ENCODE peak calls at places on chromosome X, in seven cellular contexts. B, J, D, L, H, A and V are unnamed samples.

GRCh38 chrX:154010330-154011087 is 9.2 kb downstream of the IRAK1 start:
- DNase-seq in B (no peak), J (no peak), D (no peak), L (no peak), H (no peak), A (no peak), V (peak)

GRCh38 chrX:109635151-109635550 is 10.2 kb upstream of the KCNE5 start:
- DNase-seq in B (peak), J (no peak), D (no peak), L (peak), H (no peak), A (no peak), V (peak)

GRCh38 chrX:11753668-11754067 is 4.4 kb upstream of the MSL3 start:
- DNase-seq in B (no peak), J (no peak), D (no peak), L (no peak), H (no peak), A (no peak), V (no peak)

GRCh38 chrX:6026484-6026883 is 202.2 kb downstream of the NLGN4X start:
- DNase-seq in B (no peak), J (no peak), D (no peak), L (no peak), H (no peak), A (no peak), V (no peak)

GRCh38 chrX:65136424-65136823 is 160.2 kb upstream of the ZC4H2 start:
- DNase-seq in B (peak), J (no peak), D (no peak), L (no peak), H (no peak), A (no peak), V (no peak)

GRCh38 chrX:23887448-23887847 is 20.3 kb downstream of the APOO start:
- DNase-seq in B (no peak), J (no peak), D (no peak), L (no peak), H (no peak), A (no peak), V (no peak)

GRCh38 chrX:49203536-49203935 is 3.5 kb upstream of the SYP start:
- DNase-seq in B (no peak), J (no peak), D (no peak), L (no peak), H (no peak), A (no peak), V (no peak)

GRCh38 chrX:39755152-39756032 is 342.4 kb downstream of the BCOR start:
- DNase-seq in B (peak), J (peak), D (peak), L (peak), H (peak), A (peak), V (no peak)

GRCh38 chrX:64377753-64378152 is 17.5 kb downstream of the MTMR8 start:
- DNase-seq in B (no peak), J (no peak), D (no peak), L (no peak), H (no peak), A (no peak), V (peak)

GRCh38 chrX:52261125-52261462 is 76.4 kb downstream of the MAGED4 start:
- DNase-seq in B (no peak), J (no peak), D (no peak), L (no peak), H (no peak), A (no peak), V (no peak)

GRCh38 chrX:119292445-119292844 is 56.4 kb downstream of the PGRMC1 start:
- DNase-seq in B (peak), J (no peak), D (no peak), L (no peak), H (no peak), A (no peak), V (peak)

GRCh38 chrX:125090046-125090445 is 229.6 kb upstream of the TEX13C start:
- DNase-seq in B (no peak), J (no peak), D (no peak), L (no peak), H (no peak), A (no peak), V (no peak)

GRCh38 chrX:138484451-138484850 is 227.1 kb downstream of the FGF13 start:
- DNase-seq in B (no peak), J (no peak), D (no peak), L (no peak), H (no peak), A (no peak), V (no peak)

GRCh38 chrX:138481649-138482048 is 229.9 kb downstream of the FGF13 start:
- DNase-seq in B (no peak), J (no peak), D (no peak), L (no peak), H (no peak), A (no peak), V (no peak)

GRCh38 chrX:138487866-138488265 is 223.7 kb downstream of the FGF13 start:
- DNase-seq in B (peak), J (no peak), D (no peak), L (no peak), H (peak), A (no peak), V (no peak)

GRCh38 chrX:138485224-138485623 is 226.3 kb downstream of the FGF13 start:
- DNase-seq in B (no peak), J (no peak), D (no peak), L (no peak), H (no peak), A (no peak), V (no peak)

DNA sequence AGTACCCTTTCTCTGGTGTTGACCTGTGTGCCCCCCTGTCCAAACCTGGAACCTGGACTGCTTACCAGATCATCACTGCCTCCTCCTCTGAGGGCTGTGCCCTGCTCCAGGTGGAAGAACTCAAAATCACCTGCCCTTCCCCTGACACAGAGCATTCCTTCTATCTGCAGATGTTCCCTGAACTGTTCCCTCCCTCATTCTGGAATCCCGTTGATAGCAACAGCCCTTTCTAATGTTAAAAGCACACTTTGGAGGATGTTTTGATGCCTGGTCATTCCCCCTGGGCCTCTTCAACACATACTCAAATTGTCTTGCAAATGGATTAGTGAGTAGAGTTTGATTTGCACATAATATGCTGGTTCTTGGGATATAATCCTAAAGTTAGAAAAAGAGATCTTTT is 225.8 kb downstream of the FGF13 start:
- DNase-seq in B (peak), J (no peak), D (no peak), L (no peak), H (no peak), A (no peak), V (no peak)
- H3K4me3 ChIP-seq in B (no peak), J (no peak), D (no peak), L (no peak), H (no peak), A (no peak), V (no peak)

GRCh38 chrX:69258893-69259292 is 93.6 kb upstream of the PJA1 start:
- DNase-seq in B (no peak), J (no peak), D (no peak), L (no peak), H (peak), A (peak), V (no peak)

GRCh38 chrX:69257504-69258127 is 92.4 kb upstream of the PJA1 start:
- DNase-seq in B (no peak), J (no peak), D (no peak), L (no peak), H (peak), A (peak), V (no peak)

DNA sequence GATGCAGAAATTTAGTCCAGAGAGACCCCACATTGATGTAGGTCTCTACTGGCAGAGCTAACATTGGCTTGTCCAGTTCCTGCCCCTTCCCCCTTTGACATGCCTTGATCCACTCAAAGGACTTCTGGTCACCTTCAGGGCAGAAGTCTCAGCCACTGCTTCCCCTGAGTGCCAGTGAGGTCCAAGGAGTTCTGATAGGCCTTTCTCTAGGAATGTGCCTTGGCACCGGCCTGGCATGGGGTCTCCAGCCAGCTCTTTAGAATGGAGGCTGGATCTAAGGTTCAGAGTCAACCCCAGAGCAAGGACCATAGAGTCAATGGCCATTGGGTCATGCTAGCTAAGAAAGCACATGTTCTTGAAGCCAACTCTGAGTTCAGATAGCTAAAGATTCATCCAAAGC is 88.6 kb upstream of the PJA1 start:
- DNase-seq in B (no peak), J (no peak), D (no peak), L (no peak), H (no peak), A (no peak), V (no peak)
- H3K4me3 ChIP-seq in B (no peak), J (no peak), D (no peak), L (no peak), H (no peak), A (no peak), V (no peak)

DNA sequence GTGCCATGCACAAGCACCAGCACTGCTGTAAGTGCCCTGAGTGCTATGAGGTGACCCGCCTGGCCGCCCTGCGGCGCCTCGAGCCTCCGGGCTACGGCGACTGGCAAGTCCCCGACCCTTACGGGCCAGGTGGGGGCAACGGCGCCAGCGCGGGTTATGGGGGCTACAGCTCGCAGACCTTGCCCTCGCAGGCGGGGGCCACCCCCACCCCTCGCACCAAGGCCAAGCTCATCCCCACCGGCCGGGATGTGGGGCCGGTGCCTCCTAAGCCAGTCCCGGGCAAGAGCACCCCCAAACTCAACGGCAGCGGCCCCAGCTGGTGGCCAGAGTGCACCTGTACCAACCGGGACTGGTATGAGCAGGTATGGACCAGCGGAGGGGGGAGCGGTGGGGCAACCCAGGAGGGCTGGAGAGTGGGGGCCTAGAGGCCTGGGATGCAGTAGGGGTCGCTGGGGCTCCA is 592 bp downstream of the DLG3 start:
- DNase-seq in B (no peak), J (no peak), D (no peak), L (no peak), H (no peak), A (no peak), V (no peak)
- H3K4me3 ChIP-seq in B (no peak), J (peak), D (no peak), L (no peak), H (peak), A (peak), V (no peak)

GRCh38 chrX:38561951-38562719 is 793 bp downstream of the TSPAN7 start:
- DNase-seq in B (peak), J (no peak), D (no peak), L (no peak), H (peak), A (peak), V (no peak)
- H3K4me3 ChIP-seq in B (peak), J (no peak), D (no peak), L (peak), H (peak), A (peak), V (no peak)

GRCh38 chrX:2781698-2782097 is 29.9 kb downstream of the XG start:
- DNase-seq in B (no peak), J (no peak), D (no peak), L (no peak), H (no peak), A (no peak), V (no peak)
- H3K4me3 ChIP-seq in B (no peak), J (no peak), D (no peak), L (no peak), H (no peak), A (no peak), V (no peak)

DNA sequence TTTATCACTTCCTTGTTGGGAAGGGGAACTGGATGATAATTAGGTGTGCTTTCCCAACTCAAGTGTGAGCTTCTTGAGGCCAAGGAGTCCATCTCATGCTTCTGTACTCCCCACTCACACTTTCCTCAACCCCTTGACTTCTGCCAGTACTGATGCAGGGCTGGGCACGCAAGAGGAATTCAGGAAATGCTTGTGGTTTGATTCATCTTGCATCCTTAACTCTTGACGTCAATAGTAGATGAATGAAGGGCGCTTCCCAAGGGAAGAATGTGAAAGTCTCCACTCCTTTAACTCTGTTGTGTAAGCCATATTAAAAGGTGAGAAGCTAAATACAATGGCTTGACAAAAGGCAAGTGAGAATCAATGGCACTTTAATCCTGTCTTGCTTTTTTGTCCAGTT is 101.8 kb downstream of the AGTR2 start:
- DNase-seq in B (peak), J (peak), D (peak), L (peak), H (no peak), A (no peak), V (no peak)
- H3K4me3 ChIP-seq in B (no peak), J (no peak), D (no peak), L (no peak), H (no peak), A (no peak), V (no peak)

DNA sequence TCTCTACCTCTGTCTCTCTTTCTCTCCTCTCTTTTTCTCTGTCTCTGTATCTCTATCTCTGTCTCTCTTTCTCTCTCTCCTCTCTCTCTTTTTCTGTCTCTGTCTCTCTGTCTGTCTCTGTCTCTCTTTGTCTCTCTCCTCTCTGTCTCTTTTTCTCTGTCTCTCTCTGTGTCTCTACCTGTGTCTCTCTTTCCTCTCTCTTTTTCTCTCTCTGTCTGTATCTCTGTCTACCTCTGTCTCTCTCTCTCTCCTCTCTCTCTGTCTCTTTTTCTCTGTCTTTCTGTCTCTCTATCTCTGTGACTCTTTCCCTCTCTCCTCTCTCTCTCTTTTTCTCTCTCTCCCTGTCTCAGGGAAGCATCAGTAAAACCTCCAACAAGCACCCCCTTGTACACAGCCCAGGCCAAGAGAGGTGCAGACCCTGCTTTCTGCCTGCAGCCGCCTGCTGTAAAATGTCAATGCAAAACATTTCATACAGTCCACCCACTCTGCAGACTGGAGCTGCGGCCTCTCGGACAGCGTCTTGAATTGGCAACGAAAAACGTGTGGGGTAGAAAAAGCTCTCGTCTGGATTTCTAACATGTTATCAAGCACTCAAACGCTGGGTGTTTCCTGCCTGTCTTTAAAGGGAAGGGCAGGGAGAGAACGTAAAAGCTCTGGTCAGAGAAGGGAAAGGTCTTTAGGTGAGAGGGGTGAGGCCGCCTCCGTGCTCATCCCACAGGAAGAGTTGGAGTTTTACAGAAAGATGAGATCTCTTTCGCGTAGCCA is 3.7 kb upstream of the SHOX start:
- DNase-seq in B (peak), J (no peak), D (peak), L (no peak), H (no peak), A (no peak), V (peak)
- H3K4me3 ChIP-seq in B (no peak), J (no peak), D (no peak), L (no peak), H (no peak), A (no peak), V (no peak)

GRCh38 chrX:12986164-12986779 is 11.4 kb downstream of the TMSB4X start:
- DNase-seq in B (no peak), J (no peak), D (no peak), L (no peak), H (no peak), A (no peak), V (no peak)

GRCh38 chrX:12986886-12987285 is 12.0 kb downstream of the TMSB4X start:
- DNase-seq in B (no peak), J (no peak), D (no peak), L (no peak), H (no peak), A (no peak), V (no peak)

GRCh38 chrX:12984629-12985303 is 9.9 kb downstream of the TMSB4X start:
- DNase-seq in B (no peak), J (no peak), D (peak), L (peak), H (peak), A (no peak), V (peak)

GRCh38 chrX:12987340-12987739 is 12.4 kb downstream of the TMSB4X start:
- DNase-seq in B (no peak), J (no peak), D (no peak), L (no peak), H (no peak), A (no peak), V (no peak)

GRCh38 chrX:12985336-12985735 is 10.4 kb downstream of the TMSB4X start:
- DNase-seq in B (no peak), J (no peak), D (no peak), L (no peak), H (no peak), A (no peak), V (no peak)
- H3K4me3 ChIP-seq in B (no peak), J (no peak), D (no peak), L (no peak), H (no peak), A (no peak), V (no peak)

GRCh38 chrX:143635915-143636314 is at the start of gene SLITRK4:
- DNase-seq in B (peak), J (no peak), D (no peak), L (no peak), H (no peak), A (no peak), V (no peak)
- H3K4me3 ChIP-seq in B (peak), J (no peak), D (no peak), L (peak), H (peak), A (peak), V (no peak)

DNA sequence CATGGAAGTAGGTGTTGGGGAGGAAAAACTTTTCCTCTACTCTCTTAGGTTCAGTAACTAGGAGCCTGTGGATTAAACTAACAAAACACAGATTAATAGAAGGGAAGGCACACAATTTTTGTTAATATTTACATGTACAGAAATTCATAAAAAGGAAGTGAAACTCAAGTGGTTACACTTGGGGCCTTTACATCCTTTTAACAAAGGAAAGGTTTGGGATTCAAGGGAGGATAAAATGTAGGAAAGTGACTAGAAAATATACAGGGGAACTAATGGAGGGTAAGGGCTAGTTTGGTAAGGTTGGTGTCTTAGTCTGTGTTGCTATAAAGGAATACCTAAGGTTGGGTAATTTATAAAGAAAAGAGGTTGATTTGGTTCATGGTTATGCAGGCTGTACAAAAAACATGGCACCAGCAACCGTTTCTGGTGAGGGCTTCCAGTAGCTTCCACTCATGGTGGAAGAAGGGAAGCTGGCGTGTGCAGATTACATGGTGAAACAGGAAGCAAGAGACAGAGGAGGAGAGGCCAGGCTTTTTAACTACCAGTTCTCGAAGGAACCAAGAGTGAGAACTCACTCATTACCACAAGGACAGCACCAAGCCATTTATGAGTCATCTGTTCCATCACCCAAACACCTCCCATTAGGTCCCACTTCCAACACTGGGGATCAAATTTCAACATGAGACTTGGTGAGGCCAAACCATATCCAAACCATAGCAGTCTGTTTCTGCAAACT is 124.4 kb downstream of the CHRDL1 start:
- DNase-seq in B (peak), J (no peak), D (no peak), L (peak), H (no peak), A (no peak), V (peak)
- H3K4me3 ChIP-seq in B (no peak), J (no peak), D (no peak), L (no peak), H (no peak), A (no peak), V (no peak)